ENCODE peak calls at places on chromosomes 5 and 9, in ten cellular contexts. One of them, this sample, is unnamed.
A peak's percentile ranks its signal among the peaks of the same experiment; 100 is the strongest.

GRCh38 chr9:95450171-95451107 is 66.3 kb downstream of the PTCH1 start:
- DNase-seq in Karpas-422: no peak
- DNase-seq in kidney: no peak
- DNase-seq in endothelial cell of umbilical vein: no peak
- DNase-seq in NT2/D1: no peak
- DNase-seq in PC-3: no peak
- DNase-seq in IMR-90: no peak
- DNase-seq in neural progenitor cell: peak; percentile 74
- DNase-seq in astrocyte: no peak
- DNase-seq in SK-N-SH: peak; percentile 73
- DNase-seq in this sample: peak; percentile 14

GRCh38 chr5:125059255-125060050 is 313.0 kb upstream of the ZNF608 start:
- DNase-seq in kidney: no peak
- DNase-seq in SK-N-SH: no peak
- DNase-seq in NT2/D1: no peak
- DNase-seq in IMR-90: peak; percentile 54
- DNase-seq in neural progenitor cell: peak; percentile 39
- DNase-seq in endothelial cell of umbilical vein: no peak
- DNase-seq in PC-3: no peak
- DNase-seq in Karpas-422: no peak
- DNase-seq in astrocyte: peak; percentile 44
- DNase-seq in this sample: peak; percentile 14

GRCh38 chr5:174409070-174409469 is 315.3 kb upstream of the MSX2 start:
- DNase-seq in IMR-90: no peak
- DNase-seq in SK-N-SH: no peak
- DNase-seq in kidney: no peak
- DNase-seq in Karpas-422: peak; percentile 64
- DNase-seq in endothelial cell of umbilical vein: no peak
- DNase-seq in astrocyte: no peak
- DNase-seq in PC-3: peak; percentile 13
- DNase-seq in NT2/D1: no peak
- DNase-seq in neural progenitor cell: no peak
- DNase-seq in this sample: no peak

GRCh38 chr9:108913391-108913790 is 20.5 kb downstream of the ELP1 start:
- DNase-seq in PC-3: no peak
- DNase-seq in IMR-90: no peak
- DNase-seq in SK-N-SH: no peak
- DNase-seq in astrocyte: no peak
- DNase-seq in neural progenitor cell: no peak
- DNase-seq in NT2/D1: no peak
- DNase-seq in Karpas-422: no peak
- DNase-seq in endothelial cell of umbilical vein: no peak
- DNase-seq in kidney: no peak
- DNase-seq in this sample: peak; percentile 11

GRCh38 chr5:43042176-43042625 is 2.1 kb upstream of the ANXA2R start:
- DNase-seq in Karpas-422: peak; percentile 95
- DNase-seq in NT2/D1: no peak
- DNase-seq in PC-3: peak; percentile 81
- DNase-seq in IMR-90: peak; percentile 69
- DNase-seq in SK-N-SH: peak; percentile 68
- DNase-seq in astrocyte: peak; percentile 69
- DNase-seq in neural progenitor cell: peak; percentile 87
- DNase-seq in kidney: peak; percentile 92
- DNase-seq in endothelial cell of umbilical vein: no peak
- DNase-seq in this sample: peak; percentile 93

GRCh38 chr5:116453920-116454319 is 120.7 kb downstream of the SEMA6A start:
- DNase-seq in endothelial cell of umbilical vein: no peak
- DNase-seq in SK-N-SH: peak; percentile 52
- DNase-seq in NT2/D1: no peak
- DNase-seq in neural progenitor cell: no peak
- DNase-seq in PC-3: no peak
- DNase-seq in Karpas-422: no peak
- DNase-seq in IMR-90: no peak
- DNase-seq in kidney: no peak
- DNase-seq in astrocyte: no peak
- DNase-seq in this sample: no peak

GRCh38 chr5:56919942-56920662 is 10.7 kb downstream of the SETD9 start:
- DNase-seq in SK-N-SH: no peak
- DNase-seq in neural progenitor cell: no peak
- DNase-seq in astrocyte: no peak
- DNase-seq in IMR-90: no peak
- DNase-seq in Karpas-422: no peak
- DNase-seq in kidney: no peak
- DNase-seq in endothelial cell of umbilical vein: no peak
- DNase-seq in NT2/D1: no peak
- DNase-seq in PC-3: no peak
- DNase-seq in this sample: no peak

GRCh38 chr9:79686381-79687130 is 114.8 kb downstream of the TLE4 start:
- DNase-seq in Karpas-422: no peak
- DNase-seq in PC-3: peak; percentile 35
- DNase-seq in IMR-90: peak; percentile 88
- DNase-seq in NT2/D1: no peak
- DNase-seq in astrocyte: peak; percentile 99
- DNase-seq in neural progenitor cell: no peak
- DNase-seq in SK-N-SH: no peak
- DNase-seq in kidney: no peak
- DNase-seq in endothelial cell of umbilical vein: no peak
- DNase-seq in this sample: peak; percentile 42

GRCh38 chr9:129487658-129488483 is 133.0 kb downstream of the C9orf50 start:
- DNase-seq in IMR-90: peak; percentile 65
- DNase-seq in SK-N-SH: no peak
- DNase-seq in endothelial cell of umbilical vein: peak; percentile 67
- DNase-seq in PC-3: no peak
- DNase-seq in neural progenitor cell: peak; percentile 65
- DNase-seq in astrocyte: peak; percentile 55
- DNase-seq in kidney: peak; percentile 85
- DNase-seq in NT2/D1: no peak
- DNase-seq in Karpas-422: no peak
- DNase-seq in this sample: peak; percentile 81

GRCh38 chr9:129484325-129485000 is 136.4 kb downstream of the C9orf50 start:
- DNase-seq in Karpas-422: no peak
- DNase-seq in astrocyte: no peak
- DNase-seq in neural progenitor cell: no peak
- DNase-seq in endothelial cell of umbilical vein: no peak
- DNase-seq in NT2/D1: no peak
- DNase-seq in IMR-90: no peak
- DNase-seq in PC-3: no peak
- DNase-seq in kidney: no peak
- DNase-seq in SK-N-SH: no peak
- DNase-seq in this sample: no peak

GRCh38 chr9:129487307-129487657 is 133.6 kb downstream of the C9orf50 start:
- DNase-seq in PC-3: no peak
- DNase-seq in NT2/D1: no peak
- DNase-seq in endothelial cell of umbilical vein: no peak
- DNase-seq in Karpas-422: no peak
- DNase-seq in kidney: no peak
- DNase-seq in IMR-90: no peak
- DNase-seq in astrocyte: no peak
- DNase-seq in neural progenitor cell: no peak
- DNase-seq in SK-N-SH: no peak
- DNase-seq in this sample: peak; percentile 25

GRCh38 chr9:129485140-129485758 is 135.7 kb downstream of the C9orf50 start:
- DNase-seq in NT2/D1: no peak
- DNase-seq in IMR-90: no peak
- DNase-seq in kidney: no peak
- DNase-seq in PC-3: no peak
- DNase-seq in endothelial cell of umbilical vein: no peak
- DNase-seq in SK-N-SH: no peak
- DNase-seq in astrocyte: no peak
- DNase-seq in Karpas-422: no peak
- DNase-seq in neural progenitor cell: no peak
- DNase-seq in this sample: no peak

GRCh38 chr9:129486496-129487306 is 134.2 kb downstream of the C9orf50 start:
- DNase-seq in SK-N-SH: peak; percentile 62
- DNase-seq in Karpas-422: no peak
- DNase-seq in kidney: peak; percentile 97
- DNase-seq in astrocyte: peak; percentile 46
- DNase-seq in neural progenitor cell: peak; percentile 29
- DNase-seq in NT2/D1: no peak
- DNase-seq in IMR-90: peak; percentile 57
- DNase-seq in endothelial cell of umbilical vein: no peak
- DNase-seq in PC-3: no peak
- DNase-seq in this sample: peak; percentile 42
- H3K9ac ChIP-seq in SK-N-SH: peak overlapping the region; percentile 89
- H3K9ac ChIP-seq in Karpas-422: no peak overlapping the region
- H3K9ac ChIP-seq in kidney: peak overlapping the region; percentile 81
- H3K9ac ChIP-seq in astrocyte: peak overlapping the region; percentile 90
- H3K9ac ChIP-seq in neural progenitor cell: no peak overlapping the region
- H3K9ac ChIP-seq in NT2/D1: peak overlapping the region; percentile 58
- H3K9ac ChIP-seq in IMR-90: peak overlapping the region; percentile 95
- H3K9ac ChIP-seq in endothelial cell of umbilical vein: no peak overlapping the region
- H3K9ac ChIP-seq in PC-3: no peak overlapping the region
- H3K9ac ChIP-seq in this sample: peak overlapping the region; percentile 95

DNA sequence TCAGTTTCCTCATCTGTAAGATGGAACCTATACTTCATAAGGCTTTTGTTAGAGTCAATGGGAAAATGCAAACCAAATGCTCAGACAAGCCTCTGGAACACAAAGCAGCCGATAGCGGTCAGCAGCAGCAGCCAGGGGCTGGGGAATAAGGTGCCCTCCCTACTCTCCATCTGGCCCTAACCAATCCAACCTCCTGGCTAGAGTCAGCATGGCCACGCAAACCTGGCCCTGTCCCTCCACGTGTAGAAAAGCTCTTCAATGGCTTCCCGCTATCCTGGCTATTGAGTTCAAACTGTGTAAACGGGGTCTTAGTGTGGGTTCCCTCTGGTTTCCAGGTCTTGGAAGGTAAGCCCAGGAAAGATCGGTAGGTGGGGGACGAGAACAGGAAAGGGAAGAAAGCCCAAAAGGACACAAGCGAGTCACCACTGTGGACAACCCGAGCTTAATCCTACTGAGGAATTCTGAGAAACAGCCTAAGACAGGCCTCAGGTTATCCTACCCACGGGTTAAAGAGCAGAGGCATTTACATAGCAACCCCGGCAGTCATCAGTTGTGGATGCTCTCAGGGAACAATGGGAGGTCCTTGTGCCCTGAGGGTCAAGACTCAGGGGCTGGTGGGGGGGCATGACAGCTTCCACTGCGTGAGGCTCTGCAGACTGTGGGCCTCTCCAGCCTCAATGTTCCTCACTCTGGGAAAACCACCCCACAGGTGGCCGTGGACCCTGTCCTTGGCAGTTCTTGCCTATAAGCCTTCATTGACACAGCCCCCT is 30.9 kb downstream of the FABP6 start:
- DNase-seq in endothelial cell of umbilical vein: no peak
- DNase-seq in IMR-90: peak; percentile 12
- DNase-seq in kidney: no peak
- DNase-seq in SK-N-SH: no peak
- DNase-seq in neural progenitor cell: peak; percentile 45
- DNase-seq in NT2/D1: no peak
- DNase-seq in astrocyte: no peak
- DNase-seq in PC-3: no peak
- DNase-seq in Karpas-422: no peak
- DNase-seq in this sample: no peak
- H3K9ac ChIP-seq in endothelial cell of umbilical vein: no peak overlapping the region
- H3K9ac ChIP-seq in IMR-90: no peak overlapping the region
- H3K9ac ChIP-seq in kidney: no peak overlapping the region
- H3K9ac ChIP-seq in SK-N-SH: no peak overlapping the region
- H3K9ac ChIP-seq in neural progenitor cell: no peak overlapping the region
- H3K9ac ChIP-seq in NT2/D1: no peak overlapping the region
- H3K9ac ChIP-seq in astrocyte: peak overlapping the region; percentile 36
- H3K9ac ChIP-seq in PC-3: no peak overlapping the region
- H3K9ac ChIP-seq in Karpas-422: no peak overlapping the region
- H3K9ac ChIP-seq in this sample: no peak overlapping the region

GRCh38 chr9:72980183-72980582 is 27.3 kb upstream of the ALDH1A1 start:
- DNase-seq in SK-N-SH: no peak
- DNase-seq in IMR-90: no peak
- DNase-seq in NT2/D1: no peak
- DNase-seq in kidney: no peak
- DNase-seq in neural progenitor cell: no peak
- DNase-seq in endothelial cell of umbilical vein: no peak
- DNase-seq in astrocyte: no peak
- DNase-seq in PC-3: no peak
- DNase-seq in Karpas-422: no peak
- DNase-seq in this sample: no peak
- H3K9ac ChIP-seq in SK-N-SH: no peak overlapping the region
- H3K9ac ChIP-seq in IMR-90: no peak overlapping the region
- H3K9ac ChIP-seq in NT2/D1: no peak overlapping the region
- H3K9ac ChIP-seq in kidney: no peak overlapping the region
- H3K9ac ChIP-seq in neural progenitor cell: no peak overlapping the region
- H3K9ac ChIP-seq in endothelial cell of umbilical vein: no peak overlapping the region
- H3K9ac ChIP-seq in astrocyte: no peak overlapping the region
- H3K9ac ChIP-seq in PC-3: no peak overlapping the region
- H3K9ac ChIP-seq in Karpas-422: no peak overlapping the region
- H3K9ac ChIP-seq in this sample: no peak overlapping the region

GRCh38 chr5:37838152-37838932 is 1.5 kb downstream of the GDNF start:
- DNase-seq in Karpas-422: no peak
- DNase-seq in PC-3: peak; percentile 40
- DNase-seq in IMR-90: peak; percentile 30
- DNase-seq in kidney: no peak
- DNase-seq in neural progenitor cell: peak; percentile 82
- DNase-seq in NT2/D1: no peak
- DNase-seq in endothelial cell of umbilical vein: peak; percentile 22
- DNase-seq in SK-N-SH: peak; percentile 32
- DNase-seq in astrocyte: no peak
- DNase-seq in this sample: peak; percentile 66

GRCh38 chr5:37839441-37840035 is 303 bp downstream of the GDNF start:
- DNase-seq in neural progenitor cell: peak; percentile 73
- DNase-seq in endothelial cell of umbilical vein: peak; percentile 17
- DNase-seq in PC-3: peak; percentile 51
- DNase-seq in IMR-90: peak; percentile 73
- DNase-seq in kidney: peak; percentile 82
- DNase-seq in astrocyte: peak; percentile 62
- DNase-seq in Karpas-422: no peak
- DNase-seq in SK-N-SH: peak; percentile 70
- DNase-seq in NT2/D1: no peak
- DNase-seq in this sample: peak; percentile 77

GRCh38 chr5:37837101-37838032 is 2.5 kb downstream of the GDNF start:
- DNase-seq in Karpas-422: peak; percentile 85
- DNase-seq in NT2/D1: no peak
- DNase-seq in IMR-90: peak; percentile 77
- DNase-seq in endothelial cell of umbilical vein: peak; percentile 57
- DNase-seq in astrocyte: peak; percentile 54
- DNase-seq in neural progenitor cell: peak; percentile 78
- DNase-seq in kidney: peak; percentile 91
- DNase-seq in PC-3: peak; percentile 84
- DNase-seq in SK-N-SH: peak; percentile 76
- DNase-seq in this sample: peak; percentile 81

GRCh38 chr5:37840036-37840909 is at the start of gene GDNF:
- DNase-seq in kidney: peak; percentile 82
- DNase-seq in IMR-90: peak; percentile 77
- DNase-seq in Karpas-422: no peak
- DNase-seq in neural progenitor cell: peak; percentile 70
- DNase-seq in PC-3: peak; percentile 41
- DNase-seq in NT2/D1: no peak
- DNase-seq in endothelial cell of umbilical vein: peak; percentile 22
- DNase-seq in SK-N-SH: peak; percentile 59
- DNase-seq in astrocyte: peak; percentile 64
- DNase-seq in this sample: peak; percentile 85

DNA sequence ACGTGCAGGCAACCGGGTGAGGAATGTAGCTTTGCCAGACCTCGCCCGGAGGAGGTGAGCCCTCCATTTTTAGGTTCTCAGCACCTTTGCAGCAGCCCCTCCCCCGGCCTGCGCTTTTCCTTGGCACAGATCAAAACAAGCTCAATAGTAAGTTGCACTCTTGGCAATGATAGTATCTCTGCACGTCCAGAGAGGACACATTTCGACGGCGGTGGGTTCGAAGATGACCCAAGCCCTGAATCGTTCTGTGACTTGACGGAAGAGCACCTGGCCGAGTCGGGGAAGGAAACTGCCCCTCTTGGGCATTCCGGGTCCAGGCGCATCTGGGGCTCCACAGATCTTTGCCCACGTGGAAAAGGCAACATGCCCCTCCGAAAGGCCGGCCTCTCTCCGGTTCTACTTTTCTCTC is 904 bp downstream of the GDNF start:
- DNase-seq in NT2/D1: no peak
- DNase-seq in IMR-90: no peak
- DNase-seq in Karpas-422: no peak
- DNase-seq in SK-N-SH: peak; percentile 24
- DNase-seq in astrocyte: no peak
- DNase-seq in endothelial cell of umbilical vein: no peak
- DNase-seq in neural progenitor cell: peak; percentile 27
- DNase-seq in PC-3: no peak
- DNase-seq in kidney: no peak
- DNase-seq in this sample: no peak
- H3K9ac ChIP-seq in NT2/D1: peak overlapping the region; percentile 50
- H3K9ac ChIP-seq in IMR-90: no peak overlapping the region
- H3K9ac ChIP-seq in Karpas-422: no peak overlapping the region
- H3K9ac ChIP-seq in SK-N-SH: peak overlapping the region; percentile 95
- H3K9ac ChIP-seq in astrocyte: peak overlapping the region; percentile 85
- H3K9ac ChIP-seq in endothelial cell of umbilical vein: no peak overlapping the region
- H3K9ac ChIP-seq in neural progenitor cell: no peak overlapping the region
- H3K9ac ChIP-seq in PC-3: no peak overlapping the region
- H3K9ac ChIP-seq in kidney: no peak overlapping the region
- H3K9ac ChIP-seq in this sample: peak overlapping the region; percentile 88